ENCODE peak calls at places on chromosomes 12 and 14, in eight cellular contexts. One of them, this sample, is unnamed.

GRCh38 chr14:72196237-72196636 is 264.0 kb downstream of the RGS6 start:
- DNase-seq in omental fat pad: no peak
- DNase-seq in fibroblast of pulmonary artery: no peak
- DNase-seq in HCT116: no peak
- DNase-seq in tibial nerve: no peak
- DNase-seq in testis: no peak
- DNase-seq in activated B cell treated with CpG ODN at 0.5 μM for 24 hours: no peak
- DNase-seq in GM10248: no peak
- DNase-seq in this sample: no peak

GRCh38 chr14:105102361-105102760 is 37.1 kb upstream of the GPR132 start:
- DNase-seq in omental fat pad: no peak
- DNase-seq in fibroblast of pulmonary artery: no peak
- DNase-seq in HCT116: no peak
- DNase-seq in tibial nerve: no peak
- DNase-seq in testis: no peak
- DNase-seq in activated B cell treated with CpG ODN at 0.5 μM for 24 hours: no peak
- DNase-seq in GM10248: no peak
- DNase-seq in this sample: no peak

GRCh38 chr12:124744659-124745467 is 118.8 kb downstream of the SCARB1 start:
- DNase-seq in omental fat pad: no peak
- DNase-seq in fibroblast of pulmonary artery: no peak
- DNase-seq in HCT116: peak; percentile 76
- DNase-seq in tibial nerve: no peak
- DNase-seq in testis: peak; percentile 76
- DNase-seq in activated B cell treated with CpG ODN at 0.5 μM for 24 hours: no peak
- DNase-seq in GM10248: peak; percentile 61
- DNase-seq in this sample: no peak

GRCh38 chr12:54431911-54432814 is 13.1 kb upstream of the ITGA5 start:
- DNase-seq in omental fat pad: peak; percentile 70
- DNase-seq in fibroblast of pulmonary artery: peak; percentile 86
- DNase-seq in HCT116: no peak
- DNase-seq in tibial nerve: no peak
- DNase-seq in testis: no peak
- DNase-seq in activated B cell treated with CpG ODN at 0.5 μM for 24 hours: no peak
- DNase-seq in GM10248: no peak
- DNase-seq in this sample: peak; percentile 68

GRCh38 chr14:50012644-50013043 is 103.7 kb downstream of the VCPKMT start:
- DNase-seq in omental fat pad: no peak
- DNase-seq in fibroblast of pulmonary artery: no peak
- DNase-seq in HCT116: no peak
- DNase-seq in tibial nerve: no peak
- DNase-seq in testis: no peak
- DNase-seq in activated B cell treated with CpG ODN at 0.5 μM for 24 hours: no peak
- DNase-seq in GM10248: no peak
- DNase-seq in this sample: no peak

GRCh38 chr14:36857842-36858445 is 196.3 kb downstream of the PAX9 start:
- DNase-seq in omental fat pad: no peak
- DNase-seq in fibroblast of pulmonary artery: no peak
- DNase-seq in HCT116: no peak
- DNase-seq in tibial nerve: peak; percentile 65
- DNase-seq in testis: no peak
- DNase-seq in activated B cell treated with CpG ODN at 0.5 μM for 24 hours: no peak
- DNase-seq in GM10248: no peak
- DNase-seq in this sample: no peak

GRCh38 chr14:77485901-77486678 is 12.5 kb downstream of the ISM2 start:
- DNase-seq in omental fat pad: no peak
- DNase-seq in fibroblast of pulmonary artery: peak; percentile 26
- DNase-seq in HCT116: no peak
- DNase-seq in tibial nerve: no peak
- DNase-seq in testis: no peak
- DNase-seq in activated B cell treated with CpG ODN at 0.5 μM for 24 hours: no peak
- DNase-seq in GM10248: no peak
- DNase-seq in this sample: no peak

GRCh38 chr12:126210026-126210425 is 1144.8 kb downstream of the AACS start:
- DNase-seq in omental fat pad: no peak
- DNase-seq in fibroblast of pulmonary artery: peak; percentile 54
- DNase-seq in HCT116: no peak
- DNase-seq in tibial nerve: no peak
- DNase-seq in testis: no peak
- DNase-seq in activated B cell treated with CpG ODN at 0.5 μM for 24 hours: no peak
- DNase-seq in GM10248: no peak
- DNase-seq in this sample: no peak

GRCh38 chr12:109723311-109723791 is 9.7 kb downstream of the FAM222A start:
- DNase-seq in omental fat pad: no peak
- DNase-seq in fibroblast of pulmonary artery: no peak
- DNase-seq in HCT116: no peak
- DNase-seq in tibial nerve: no peak
- DNase-seq in testis: peak; percentile 70
- DNase-seq in activated B cell treated with CpG ODN at 0.5 μM for 24 hours: no peak
- DNase-seq in GM10248: no peak
- DNase-seq in this sample: peak; percentile 77

GRCh38 chr12:124910561-124911478 is 3.6 kb downstream of the UBC start:
- DNase-seq in omental fat pad: no peak
- DNase-seq in fibroblast of pulmonary artery: peak; percentile 52
- DNase-seq in HCT116: no peak
- DNase-seq in tibial nerve: peak; percentile 41
- DNase-seq in testis: no peak
- DNase-seq in activated B cell treated with CpG ODN at 0.5 μM for 24 hours: no peak
- DNase-seq in GM10248: no peak
- DNase-seq in this sample: no peak

GRCh38 chr12:93122569-93123091 is 193.5 kb upstream of the EEA1 start:
- DNase-seq in omental fat pad: no peak
- DNase-seq in fibroblast of pulmonary artery: no peak
- DNase-seq in HCT116: no peak
- DNase-seq in tibial nerve: no peak
- DNase-seq in testis: no peak
- DNase-seq in activated B cell treated with CpG ODN at 0.5 μM for 24 hours: no peak
- DNase-seq in GM10248: no peak
- DNase-seq in this sample: no peak

GRCh38 chr14:61140872-61141271 is 140.3 kb downstream of the TMEM30B start:
- DNase-seq in omental fat pad: no peak
- DNase-seq in fibroblast of pulmonary artery: peak; percentile 63
- DNase-seq in HCT116: peak; percentile 29
- DNase-seq in tibial nerve: no peak
- DNase-seq in testis: no peak
- DNase-seq in activated B cell treated with CpG ODN at 0.5 μM for 24 hours: no peak
- DNase-seq in GM10248: no peak
- DNase-seq in this sample: no peak

GRCh38 chr12:93145086-93145485 is 216.0 kb upstream of the EEA1 start:
- DNase-seq in omental fat pad: no peak
- DNase-seq in fibroblast of pulmonary artery: no peak
- DNase-seq in HCT116: no peak
- DNase-seq in tibial nerve: no peak
- DNase-seq in testis: no peak
- DNase-seq in activated B cell treated with CpG ODN at 0.5 μM for 24 hours: no peak
- DNase-seq in GM10248: no peak
- DNase-seq in this sample: no peak

GRCh38 chr14:105485720-105486332 is 860 bp upstream of the CRIP1 start:
- DNase-seq in omental fat pad: no peak
- DNase-seq in fibroblast of pulmonary artery: no peak
- DNase-seq in HCT116: no peak
- DNase-seq in tibial nerve: no peak
- DNase-seq in testis: no peak
- DNase-seq in activated B cell treated with CpG ODN at 0.5 μM for 24 hours: peak; percentile 51
- DNase-seq in GM10248: peak; percentile 54
- DNase-seq in this sample: peak; percentile 58

GRCh38 chr12:58931518-58931917 is 11.2 kb upstream of the LRIG3 start:
- DNase-seq in omental fat pad: no peak
- DNase-seq in fibroblast of pulmonary artery: no peak
- DNase-seq in HCT116: no peak
- DNase-seq in tibial nerve: no peak
- DNase-seq in testis: no peak
- DNase-seq in activated B cell treated with CpG ODN at 0.5 μM for 24 hours: no peak
- DNase-seq in GM10248: no peak
- DNase-seq in this sample: no peak
- TF ChIP-seq CTCF in omental fat pad: no peak
- TF ChIP-seq CTCF in fibroblast of pulmonary artery: peak; percentile 3
- TF ChIP-seq CTCF in HCT116: no peak
- TF ChIP-seq CTCF in tibial nerve: no peak
- TF ChIP-seq CTCF in testis: no peak
- TF ChIP-seq CTCF in activated B cell treated with CpG ODN at 0.5 μM for 24 hours: no peak
- TF ChIP-seq CTCF in GM10248: no peak
- TF ChIP-seq CTCF in this sample: no peak

DNA sequence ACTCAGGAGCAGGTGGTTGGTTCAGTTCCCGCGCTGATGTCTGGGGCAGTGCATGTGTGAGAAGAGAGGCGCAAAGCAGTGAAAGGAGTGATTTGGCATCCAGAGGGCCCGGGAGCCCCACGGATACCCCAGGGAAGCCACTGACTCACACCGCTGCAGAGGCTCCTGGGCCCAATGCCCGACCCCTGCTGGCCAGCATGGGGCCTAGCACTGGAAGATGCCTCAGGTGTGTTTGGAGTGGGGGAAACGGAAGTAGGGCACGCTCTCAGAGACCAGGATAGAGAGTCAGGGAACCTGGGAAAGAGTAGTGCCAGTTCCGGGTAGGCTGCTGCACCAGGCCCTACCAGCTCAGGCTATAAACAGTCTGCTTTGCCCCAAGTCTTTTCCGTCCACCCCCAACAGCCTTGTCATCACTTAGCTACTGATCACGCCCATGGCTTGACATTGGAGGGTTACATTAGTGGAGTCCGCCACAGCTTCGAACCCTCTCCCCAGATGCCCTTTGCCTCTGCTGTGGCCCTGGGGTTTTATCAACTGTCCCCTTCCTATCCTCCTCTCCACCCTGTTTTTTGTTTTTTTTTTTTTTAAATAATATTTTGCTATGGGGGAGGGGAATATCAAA is 9.5 kb upstream of the CSAD start:
- DNase-seq in omental fat pad: peak; percentile 30
- DNase-seq in fibroblast of pulmonary artery: peak; percentile 59
- DNase-seq in HCT116: peak; percentile 23
- DNase-seq in tibial nerve: peak; percentile 50
- DNase-seq in testis: peak; percentile 52
- DNase-seq in activated B cell treated with CpG ODN at 0.5 μM for 24 hours: no peak
- DNase-seq in GM10248: peak; percentile 61
- DNase-seq in this sample: peak; percentile 37
- TF ChIP-seq CTCF in omental fat pad: no peak
- TF ChIP-seq CTCF in fibroblast of pulmonary artery: peak; percentile 95
- TF ChIP-seq CTCF in HCT116: peak; percentile 96
- TF ChIP-seq CTCF in tibial nerve: peak; percentile 72
- TF ChIP-seq CTCF in testis: peak; percentile 61
- TF ChIP-seq CTCF in activated B cell treated with CpG ODN at 0.5 μM for 24 hours: no peak
- TF ChIP-seq CTCF in GM10248: peak; percentile 76
- TF ChIP-seq CTCF in this sample: peak; percentile 51

GRCh38 chr14:102085503-102085902 is 1.3 kb downstream of the HSP90AA1 start:
- DNase-seq in omental fat pad: no peak
- DNase-seq in fibroblast of pulmonary artery: no peak
- DNase-seq in HCT116: no peak
- DNase-seq in tibial nerve: no peak
- DNase-seq in testis: no peak
- DNase-seq in activated B cell treated with CpG ODN at 0.5 μM for 24 hours: no peak
- DNase-seq in GM10248: no peak
- DNase-seq in this sample: no peak

GRCh38 chr14:102086346-102086971 is 385 bp downstream of the HSP90AA1 start:
- DNase-seq in omental fat pad: no peak
- DNase-seq in fibroblast of pulmonary artery: peak; percentile 63
- DNase-seq in HCT116: no peak
- DNase-seq in tibial nerve: peak; percentile 16
- DNase-seq in testis: peak; percentile 53
- DNase-seq in activated B cell treated with CpG ODN at 0.5 μM for 24 hours: no peak
- DNase-seq in GM10248: peak; percentile 67
- DNase-seq in this sample: peak; percentile 62

GRCh38 chr14:102088012-102088792 is 1.4 kb upstream of the HSP90AA1 start:
- DNase-seq in omental fat pad: no peak
- DNase-seq in fibroblast of pulmonary artery: peak; percentile 17
- DNase-seq in HCT116: no peak
- DNase-seq in tibial nerve: peak; percentile 57
- DNase-seq in testis: peak; percentile 70
- DNase-seq in activated B cell treated with CpG ODN at 0.5 μM for 24 hours: peak; percentile 46
- DNase-seq in GM10248: peak; percentile 56
- DNase-seq in this sample: peak; percentile 51

GRCh38 chr14:102087762-102088011 is 843 bp upstream of the HSP90AA1 start:
- DNase-seq in omental fat pad: no peak
- DNase-seq in fibroblast of pulmonary artery: no peak
- DNase-seq in HCT116: no peak
- DNase-seq in tibial nerve: no peak
- DNase-seq in testis: no peak
- DNase-seq in activated B cell treated with CpG ODN at 0.5 μM for 24 hours: no peak
- DNase-seq in GM10248: no peak
- DNase-seq in this sample: no peak

GRCh38 chr14:102086972-102087761 is at the start of gene HSP90AA1:
- DNase-seq in omental fat pad: peak; percentile 92
- DNase-seq in fibroblast of pulmonary artery: peak; percentile 93
- DNase-seq in HCT116: peak; percentile 79
- DNase-seq in tibial nerve: peak; percentile 91
- DNase-seq in testis: peak; percentile 93
- DNase-seq in activated B cell treated with CpG ODN at 0.5 μM for 24 hours: peak; percentile 95
- DNase-seq in GM10248: peak; percentile 97
- DNase-seq in this sample: peak; percentile 95
- TF ChIP-seq CTCF in omental fat pad: no peak
- TF ChIP-seq CTCF in fibroblast of pulmonary artery: no peak
- TF ChIP-seq CTCF in HCT116: no peak
- TF ChIP-seq CTCF in tibial nerve: peak; percentile 28
- TF ChIP-seq CTCF in testis: no peak
- TF ChIP-seq CTCF in activated B cell treated with CpG ODN at 0.5 μM for 24 hours: no peak
- TF ChIP-seq CTCF in GM10248: no peak
- TF ChIP-seq CTCF in this sample: peak; percentile 12

DNA sequence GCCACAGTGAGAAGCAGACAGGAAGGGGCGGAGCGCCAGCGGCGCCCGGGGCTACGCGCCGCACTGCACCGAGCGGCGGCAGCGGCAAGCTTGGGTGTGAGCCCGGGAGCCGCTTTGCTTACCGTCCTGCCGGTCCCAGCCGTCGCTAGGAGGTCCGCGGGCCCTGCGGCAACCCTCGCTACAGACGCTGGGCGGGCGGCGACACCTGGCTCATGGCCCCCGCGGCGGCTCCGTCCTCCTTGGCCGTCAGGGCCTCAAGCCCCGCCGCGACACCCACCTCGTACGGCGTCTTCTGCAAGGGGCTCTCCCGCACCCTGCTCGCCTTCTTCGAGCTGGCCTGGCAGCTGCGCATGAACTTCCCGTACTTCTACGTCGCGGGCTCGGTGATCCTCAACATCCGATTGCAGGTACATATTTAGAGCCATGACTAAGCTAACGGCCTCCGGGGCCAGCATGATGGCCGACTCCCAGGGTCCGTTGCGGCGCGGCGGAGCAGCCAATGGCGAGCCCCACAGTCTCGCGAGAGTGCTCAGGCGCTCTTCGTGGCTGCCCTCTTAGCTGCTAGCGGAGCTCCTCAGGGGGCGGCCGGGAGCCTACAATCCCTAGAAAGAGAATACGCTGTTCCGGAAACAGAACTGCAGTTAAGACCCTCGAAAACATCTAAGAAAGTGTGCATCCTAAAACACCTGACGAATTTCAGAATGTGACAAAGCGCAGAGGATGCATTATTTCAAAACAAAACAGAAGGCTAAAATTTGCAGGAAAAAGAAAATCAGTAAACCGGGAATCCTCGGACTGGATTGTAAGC is at the start of gene SMIM10L1:
- DNase-seq in omental fat pad: peak; percentile 64
- DNase-seq in fibroblast of pulmonary artery: peak; percentile 96
- DNase-seq in HCT116: peak; percentile 87
- DNase-seq in tibial nerve: peak; percentile 73
- DNase-seq in testis: peak; percentile 95
- DNase-seq in activated B cell treated with CpG ODN at 0.5 μM for 24 hours: peak; percentile 75
- DNase-seq in GM10248: peak; percentile 90
- DNase-seq in this sample: peak; percentile 93
- TF ChIP-seq CTCF in omental fat pad: no peak
- TF ChIP-seq CTCF in fibroblast of pulmonary artery: peak; percentile 5
- TF ChIP-seq CTCF in HCT116: no peak
- TF ChIP-seq CTCF in tibial nerve: peak; percentile 29
- TF ChIP-seq CTCF in testis: no peak
- TF ChIP-seq CTCF in activated B cell treated with CpG ODN at 0.5 μM for 24 hours: no peak
- TF ChIP-seq CTCF in GM10248: no peak
- TF ChIP-seq CTCF in this sample: no peak

GRCh38 chr12:116276433-116277216 is 868 bp downstream of the MED13L start:
- DNase-seq in omental fat pad: peak; percentile 33
- DNase-seq in fibroblast of pulmonary artery: peak; percentile 67
- DNase-seq in HCT116: no peak
- DNase-seq in tibial nerve: peak; percentile 72
- DNase-seq in testis: peak; percentile 77
- DNase-seq in activated B cell treated with CpG ODN at 0.5 μM for 24 hours: peak; percentile 62
- DNase-seq in GM10248: peak; percentile 62
- DNase-seq in this sample: peak; percentile 69
- TF ChIP-seq CTCF in omental fat pad: no peak
- TF ChIP-seq CTCF in fibroblast of pulmonary artery: peak; percentile 24
- TF ChIP-seq CTCF in HCT116: no peak
- TF ChIP-seq CTCF in tibial nerve: peak; percentile 29
- TF ChIP-seq CTCF in testis: no peak
- TF ChIP-seq CTCF in activated B cell treated with CpG ODN at 0.5 μM for 24 hours: no peak
- TF ChIP-seq CTCF in GM10248: no peak
- TF ChIP-seq CTCF in this sample: peak; percentile 16

This sample was measured in heart right ventricle.